ENCODE peak calls at places on chromosomes 12 and 14, in seven cellular contexts. E is GM12865, H is Peyer's patch, L is progenitor cell of endocrine pancreas, V is dorsolateral prefrontal cortex, M is neural crest cell, G is heart right ventricle. O is an unnamed sample.

GRCh38 chr14:21019377-21019776 is 5.5 kb downstream of the NDRG2 start:
- DNase-seq in M (no peak), V (no peak), L (no peak), H (no peak), G (no peak), E (no peak), O (no peak)

GRCh38 chr12:122363782-122364181 is 58.7 kb downstream of the CLIP1 start:
- DNase-seq in V (no peak), G (no peak), H (no peak), L (no peak), M (no peak), E (no peak), O (peak; percentile 85)

GRCh38 chr14:72270341-72270740 is 338.1 kb downstream of the RGS6 start:
- DNase-seq in L (no peak), M (no peak), E (no peak), H (no peak), G (no peak), V (no peak), O (no peak)

GRCh38 chr14:21405097-21405496 is 21.3 kb upstream of the SUPT16H start:
- DNase-seq in V (no peak), E (no peak), L (no peak), M (no peak), G (no peak), H (no peak), O (no peak)

GRCh38 chr12:51820721-51821422 is 27.6 kb downstream of the FIGNL2 start:
- DNase-seq in V (peak; percentile 59), M (peak; percentile 76), E (peak; percentile 33), H (peak; percentile 86), L (peak; percentile 47), G (peak; percentile 52), O (no peak)

GRCh38 chr12:54053625-54054441 is at the start of gene HOXC4:
- DNase-seq in M (no peak), G (no peak), E (peak; percentile 77), H (peak; percentile 69), V (no peak), L (no peak), O (no peak)

GRCh38 chr12:41188058-41188840 is at the start of gene PDZRN4:
- DNase-seq in E (no peak), H (no peak), M (peak; percentile 38), V (no peak), L (peak; percentile 29), G (no peak), O (peak; percentile 79)

GRCh38 chr14:91202234-91202974 is 42.1 kb downstream of the GPR68 start:
- DNase-seq in L (no peak), M (no peak), V (no peak), E (no peak), H (no peak), G (peak; percentile 43), O (peak; percentile 68)

GRCh38 chr12:50326636-50327284 is 43.4 kb upstream of the LIMA1 start:
- DNase-seq in V (no peak), L (no peak), M (no peak), G (no peak), E (no peak), H (peak; percentile 49), O (no peak)
- TF ChIP-seq CTCF in V (no peak), L (no peak), M (no peak), G (no peak), E (no peak), H (peak; percentile 8), O (no peak)

DNA sequence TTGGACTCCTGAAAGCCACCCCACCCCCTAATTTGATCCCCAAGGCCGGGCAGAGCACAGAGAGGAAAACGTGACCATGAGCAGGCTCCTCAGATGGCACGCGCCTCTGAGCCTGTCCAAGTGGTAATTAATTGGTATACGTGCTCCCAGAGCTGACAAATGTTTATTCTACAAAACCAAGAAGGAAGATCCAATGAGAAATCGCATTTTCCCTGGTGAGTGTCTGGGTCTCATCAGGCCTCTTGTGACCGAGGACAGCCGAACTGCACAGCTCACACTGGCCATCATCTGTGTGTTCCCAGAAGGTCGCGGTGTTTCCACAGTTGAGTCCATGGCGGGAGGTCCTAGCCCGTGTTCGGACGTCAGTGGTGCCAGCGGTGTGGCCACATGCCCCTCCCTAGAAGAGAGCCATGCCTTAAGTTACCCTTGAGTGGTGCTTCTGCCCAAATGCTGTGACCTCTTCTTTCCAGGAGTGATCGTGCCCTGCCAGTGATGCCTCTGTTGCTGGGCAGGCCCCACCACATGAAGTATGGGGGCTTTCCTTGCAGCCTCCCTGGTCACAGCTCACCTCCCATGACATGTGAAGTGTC is 317.5 kb upstream of the RTL1 start:
- DNase-seq in G (no peak), V (no peak), E (no peak), M (no peak), H (peak; percentile 29), L (no peak), O (peak; percentile 81)
- TF ChIP-seq CTCF in G (no peak), V (no peak), E (no peak), M (no peak), H (no peak), L (no peak), O (no peak)

GRCh38 chr12:69783365-69783764 is 41.7 kb upstream of the MYRFL start:
- DNase-seq in L (no peak), V (no peak), G (no peak), E (no peak), H (no peak), M (no peak), O (no peak)

DNA sequence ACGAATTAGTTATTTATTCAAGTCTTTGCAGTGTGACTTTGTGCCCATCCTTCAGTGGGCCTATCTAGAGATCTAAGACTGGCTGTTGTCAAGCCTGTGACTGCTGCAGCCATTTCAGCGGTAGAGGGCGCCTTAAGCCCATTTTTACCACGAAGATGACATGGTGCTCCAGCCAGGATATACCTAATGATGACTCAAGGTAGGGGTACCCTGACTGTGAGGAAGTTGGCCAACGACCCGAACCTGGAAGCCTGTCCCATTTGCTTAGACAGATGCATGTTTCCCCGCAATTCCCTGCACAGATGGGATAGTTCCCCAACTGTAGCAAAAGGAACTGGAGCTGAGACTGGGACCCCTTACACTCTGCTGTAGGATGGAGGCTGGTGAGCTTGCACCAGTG is 41.3 kb downstream of the RAB3IP start:
- DNase-seq in V (no peak), L (no peak), G (no peak), H (peak; percentile 45), M (peak; percentile 44), E (no peak), O (no peak)
- TF ChIP-seq CTCF in V (no peak), L (peak; percentile 27), G (no peak), H (no peak), M (peak; percentile 60), E (no peak), O (no peak)

GRCh38 chr14:73949752-73950734 is at the start of the genes COQ6 and FAM161B:
- DNase-seq in L (peak; percentile 81), V (peak; percentile 83), G (peak; percentile 96), H (peak; percentile 97), M (peak; percentile 81), E (peak; percentile 97), O (peak; percentile 98)
- TF ChIP-seq CTCF in L (peak; percentile 32), V (peak; percentile 40), G (peak; percentile 36), H (peak; percentile 13), M (peak; percentile 18), E (peak; percentile 27), O (no peak)

GRCh38 chr12:10364839-10365681 is 24.8 kb downstream of the KLRK1 start:
- DNase-seq in E (peak; percentile 81), G (peak; percentile 76), M (no peak), H (peak; percentile 84), V (no peak), L (no peak), O (peak; percentile 79)

GRCh38 chr12:10363665-10363921 is 26.2 kb downstream of the KLRK1 start:
- DNase-seq in V (no peak), E (no peak), G (no peak), M (no peak), L (no peak), H (no peak), O (no peak)

GRCh38 chr12:10366875-10367274 is 23.0 kb downstream of the KLRK1 start:
- DNase-seq in L (no peak), M (no peak), E (no peak), H (no peak), V (no peak), G (no peak), O (no peak)

GRCh38 chr12:10363922-10364838 is 25.7 kb downstream of the KLRK1 start:
- DNase-seq in L (no peak), V (peak; percentile 27), M (no peak), H (peak; percentile 68), G (no peak), E (peak; percentile 89), O (peak; percentile 72)

DNA sequence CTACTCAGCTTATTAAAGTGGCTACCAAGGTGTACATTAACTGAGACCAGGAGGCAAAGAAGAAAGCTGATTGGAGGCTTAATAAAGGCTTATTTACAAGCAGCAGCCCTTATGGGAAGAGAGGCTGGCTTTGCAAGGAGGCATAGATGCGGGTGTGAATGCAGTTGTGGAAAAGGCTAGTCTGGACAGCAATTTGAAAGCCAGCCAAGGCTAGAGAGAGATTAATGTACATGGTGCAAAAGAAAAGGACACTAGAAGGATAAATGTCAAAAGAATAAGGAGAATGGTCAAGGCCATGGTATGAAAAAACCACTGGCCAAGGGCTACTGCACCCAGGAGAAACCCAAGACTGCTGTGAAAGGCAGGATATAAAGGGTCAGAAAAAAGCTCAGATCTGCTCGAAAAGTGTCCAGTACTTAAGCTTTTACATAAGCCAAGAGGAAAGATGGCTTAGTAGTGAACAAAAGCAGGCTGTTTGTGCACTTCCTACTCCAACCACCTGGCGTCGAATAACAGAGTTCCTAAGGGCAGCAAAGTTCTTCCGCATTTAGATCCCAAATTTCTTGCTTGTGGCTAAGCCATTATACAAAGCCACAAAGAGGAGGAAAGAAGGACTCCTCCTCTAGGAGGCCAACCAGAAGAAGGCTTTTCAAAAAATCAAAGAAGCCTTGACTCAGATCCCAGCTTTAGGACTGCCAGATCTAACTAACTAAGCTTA is 24.0 kb downstream of the KLRK1 start:
- DNase-seq in M (no peak), E (no peak), L (no peak), H (no peak), V (no peak), G (no peak), O (no peak)
- TF ChIP-seq CTCF in M (peak; percentile 48), E (no peak), L (peak; percentile 47), H (no peak), V (no peak), G (no peak), O (peak; percentile 24)

GRCh38 chr12:29521951-29522350 is 24.5 kb upstream of the OVCH1 start:
- DNase-seq in H (no peak), G (no peak), V (no peak), E (no peak), M (no peak), L (no peak), O (no peak)

GRCh38 chr12:29518407-29518806 is 20.9 kb upstream of the OVCH1 start:
- DNase-seq in L (no peak), H (no peak), M (no peak), V (no peak), E (peak; percentile 6), G (no peak), O (no peak)

GRCh38 chr12:29516431-29516875 is 19.0 kb upstream of the OVCH1 start:
- DNase-seq in H (no peak), V (no peak), M (no peak), G (no peak), E (no peak), L (no peak), O (no peak)

GRCh38 chr12:29519585-29520182 is 22.2 kb upstream of the OVCH1 start:
- DNase-seq in V (no peak), L (no peak), H (peak; percentile 59), G (peak; percentile 18), E (peak; percentile 64), M (peak; percentile 45), O (no peak)

GRCh38 chr12:29517265-29517664 is 19.8 kb upstream of the OVCH1 start:
- DNase-seq in V (peak; percentile 24), M (no peak), E (peak; percentile 7), G (no peak), H (peak; percentile 65), L (no peak), O (no peak)
- TF ChIP-seq CTCF in V (no peak), M (no peak), E (peak; percentile 3), G (no peak), H (peak; percentile 58), L (peak; percentile 26), O (no peak)

GRCh38 chr12:88638956-88639355 is 58.7 kb upstream of the KITLG start:
- DNase-seq in H (no peak), M (no peak), G (no peak), E (no peak), L (no peak), V (no peak), O (no peak)
- TF ChIP-seq CTCF in H (no peak), M (no peak), G (no peak), E (no peak), L (no peak), V (no peak), O (no peak)

O was measured in sigmoid colon.